ENCODE peak calls at places on chromosomes 4 and X, in ten cellular contexts. K is NCI-H1105 treated with DMSO at 0.1 percent for 48 hours, N is HFFc6, A is hypothalamus, C is GM20000, V is astrocyte of the cerebellum, B is amniotic epithelial cell, P is lower leg skin, M is GM10248, W is GM12892. R is an unnamed sample.

GRCh38 chr4:142838781-142839180 is 7.3 kb downstream of the INPP4B start:
- DNase-seq in K (no peak), N (no peak), A (no peak), C (no peak), V (no peak), B (no peak), P (no peak), M (no peak), W (no peak), R (no peak)

GRCh38 chr4:3036131-3036952 is 38.0 kb downstream of the HTT-AS start:
- DNase-seq in K (no peak), N (no peak), A (no peak), C (no peak), V (no peak), B (no peak), P (no peak), M (peak), W (no peak), R (no peak)

GRCh38 chrX:22690116-22690515 is 309.6 kb upstream of the DDX53 start:
- DNase-seq in K (peak), N (no peak), A (no peak), C (no peak), V (no peak), B (peak), P (no peak), M (no peak), W (no peak), R (no peak)

GRCh38 chrX:41022579-41022978 is 62.7 kb upstream of the USP9X start:
- DNase-seq in K (no peak), N (peak), A (no peak), C (no peak), V (no peak), B (peak), P (no peak), M (no peak), W (no peak), R (no peak)

GRCh38 chr4:95170176-95170575 is 378.6 kb downstream of the UNC5C start:
- DNase-seq in K (no peak), N (no peak), A (peak), C (no peak), V (no peak), B (no peak), P (no peak), M (no peak), W (no peak), R (no peak)

GRCh38 chrX:120251471-120252011 is 929 bp downstream of the ZBTB33 start:
- DNase-seq in K (peak), N (peak), A (no peak), C (peak), V (no peak), B (no peak), P (no peak), M (peak), W (no peak), R (peak)

GRCh38 chr4:146545102-146545501 is 23.4 kb upstream of the SLC10A7 start:
- DNase-seq in K (no peak), N (peak), A (no peak), C (peak), V (no peak), B (peak), P (no peak), M (peak), W (no peak), R (no peak)

GRCh38 chr4:140252742-140253555 is 99.0 kb upstream of the MAML3 start:
- DNase-seq in K (peak), N (no peak), A (peak), C (peak), V (peak), B (peak), P (peak), M (peak), W (peak), R (peak)

GRCh38 chr4:109290918-109291317 is 11.5 kb downstream of the COL25A1 start:
- DNase-seq in K (no peak), N (no peak), A (no peak), C (no peak), V (no peak), B (no peak), P (no peak), M (no peak), W (no peak), R (no peak)

GRCh38 chr4:184288451-184289178 is 70.9 kb upstream of the ENPP6 start:
- DNase-seq in K (no peak), N (no peak), A (no peak), C (peak), V (no peak), B (no peak), P (no peak), M (peak), W (no peak), R (no peak)

GRCh38 chr4:155494037-155494718 is 117.4 kb upstream of the MAP9 start:
- DNase-seq in K (no peak), N (no peak), A (no peak), C (no peak), V (no peak), B (no peak), P (no peak), M (no peak), W (no peak), R (no peak)

GRCh38 chr4:183098080-183098722 is 856 bp upstream of the WWC2 start:
- DNase-seq in K (no peak), N (peak), A (no peak), C (peak), V (no peak), B (peak), P (peak), M (peak), W (peak), R (peak)

GRCh38 chr4:34974313-34974680 is 1270.0 kb downstream of the ARAP2 start:
- DNase-seq in K (no peak), N (no peak), A (no peak), C (no peak), V (no peak), B (no peak), P (no peak), M (no peak), W (no peak), R (no peak)

GRCh38 chrX:139206914-139207313 is 323.6 kb upstream of the F9 start:
- DNase-seq in K (no peak), N (no peak), A (no peak), C (no peak), V (no peak), B (no peak), P (no peak), M (no peak), W (no peak), R (no peak)

GRCh38 chr4:83335691-83336090 is 1.0 kb upstream of the HPSE start:
- DNase-seq in K (no peak), N (no peak), A (no peak), C (no peak), V (no peak), B (no peak), P (no peak), M (no peak), W (no peak), R (no peak)

GRCh38 chr4:46274717-46275116 is 115.2 kb downstream of the GABRA2 start:
- DNase-seq in K (no peak), N (no peak), A (no peak), C (no peak), V (no peak), B (no peak), P (no peak), M (no peak), W (no peak), R (no peak)

GRCh38 chr4:39036172-39036571 is 4.0 kb upstream of the TMEM156 start:
- DNase-seq in K (no peak), N (no peak), A (no peak), C (no peak), V (peak), B (peak), P (no peak), M (no peak), W (no peak), R (no peak)

GRCh38 chr4:184268574-184269160 is 51.0 kb upstream of the ENPP6 start:
- DNase-seq in K (no peak), N (no peak), A (no peak), C (no peak), V (no peak), B (no peak), P (no peak), M (no peak), W (no peak), R (no peak)

GRCh38 chr4:25504932-25505636 is 128.0 kb downstream of the ANAPC4 start:
- DNase-seq in K (no peak), N (no peak), A (no peak), C (no peak), V (no peak), B (no peak), P (no peak), M (no peak), W (no peak), R (no peak)

GRCh38 chr4:173410106-173410505 is 11.2 kb upstream of the SCRG1 start:
- DNase-seq in K (no peak), N (no peak), A (no peak), C (no peak), V (no peak), B (no peak), P (no peak), M (no peak), W (no peak), R (no peak)

GRCh38 chr4:117637347-117637746 is 396.9 kb upstream of the NDST3 start:
- DNase-seq in K (no peak), N (no peak), A (no peak), C (no peak), V (no peak), B (no peak), P (no peak), M (no peak), W (no peak), R (no peak)

GRCh38 chr4:100504086-100504874 is 13.5 kb downstream of the EMCN start:
- DNase-seq in K (no peak), N (no peak), A (no peak), C (no peak), V (no peak), B (peak), P (no peak), M (no peak), W (no peak), R (no peak)

GRCh38 chr4:95798003-95798402 is 41.9 kb upstream of the PDHA2 start:
- DNase-seq in K (no peak), N (no peak), A (no peak), C (no peak), V (no peak), B (no peak), P (no peak), M (no peak), W (no peak), R (no peak)

GRCh38 chr4:173466101-173466500 is 63.9 kb downstream of the HAND2 start:
- DNase-seq in K (no peak), N (no peak), A (no peak), C (no peak), V (no peak), B (peak), P (no peak), M (no peak), W (no peak), R (no peak)

GRCh38 chrX:153766871-153767673 is 3.0 kb downstream of the PLXNB3 start:
- DNase-seq in K (no peak), N (no peak), A (no peak), C (peak), V (no peak), B (no peak), P (no peak), M (no peak), W (peak), R (no peak)

GRCh38 chrX:64394874-64395567 is at the start of gene MTMR8:
- DNase-seq in K (peak), N (no peak), A (peak), C (peak), V (peak), B (no peak), P (peak), M (peak), W (peak), R (peak)